ENCODE peak calls at places on chromosomes 13 and 19, in four cellular contexts. One of them, this sample, is unnamed.
A peak's percentile ranks its signal among the peaks of the same experiment; 100 is the strongest.

GRCh38 chr19:29687897-29688728 is 22.9 kb downstream of the PLEKHF1 start:
- DNase-seq in ascending aorta: no peak
- DNase-seq in adrenal gland: no peak
- DNase-seq in left lung: peak; percentile 6
- DNase-seq in this sample: no peak

GRCh38 chr13:97318532-97318931 is 96.4 kb downstream of the MBNL2 start:
- DNase-seq in left lung: no peak
- DNase-seq in ascending aorta: no peak
- DNase-seq in adrenal gland: no peak
- DNase-seq in this sample: no peak

GRCh38 chr13:112803422-112803821 is 113.6 kb downstream of the ATP11A start:
- DNase-seq in adrenal gland: no peak
- DNase-seq in left lung: no peak
- DNase-seq in ascending aorta: no peak
- DNase-seq in this sample: no peak

GRCh38 chr13:21625366-21625765 is 21.4 kb upstream of the MICU2 start:
- DNase-seq in left lung: no peak
- DNase-seq in ascending aorta: no peak
- DNase-seq in adrenal gland: peak; percentile 36
- DNase-seq in this sample: no peak

GRCh38 chr19:3549816-3550215 is 7.6 kb downstream of the MFSD12 start:
- DNase-seq in ascending aorta: no peak
- DNase-seq in left lung: no peak
- DNase-seq in adrenal gland: no peak
- DNase-seq in this sample: no peak

GRCh38 chr19:18017275-18018083 is 9.5 kb downstream of the ARRDC2 start:
- DNase-seq in left lung: no peak
- DNase-seq in adrenal gland: no peak
- DNase-seq in ascending aorta: no peak
- DNase-seq in this sample: no peak

GRCh38 chr13:27619711-27620376 is 485 bp downstream of the LNX2 start:
- DNase-seq in ascending aorta: peak; percentile 71
- DNase-seq in adrenal gland: peak; percentile 36
- DNase-seq in left lung: no peak
- DNase-seq in this sample: peak; percentile 57

GRCh38 chr19:41753936-41754529 is 1.3 kb upstream of the CEACAM6 start:
- DNase-seq in left lung: no peak
- DNase-seq in ascending aorta: no peak
- DNase-seq in adrenal gland: peak; percentile 34
- DNase-seq in this sample: peak; percentile 64

GRCh38 chr19:38792250-38793111 is 3.5 kb downstream of the LGALS7B start:
- DNase-seq in left lung: peak; percentile 82
- DNase-seq in ascending aorta: peak; percentile 72
- DNase-seq in adrenal gland: no peak
- DNase-seq in this sample: peak; percentile 83

GRCh38 chr19:1862424-1863307 is 713 bp downstream of the KLF16 start:
- DNase-seq in left lung: peak; percentile 89
- DNase-seq in adrenal gland: no peak
- DNase-seq in ascending aorta: no peak
- DNase-seq in this sample: no peak

GRCh38 chr19:7145494-7145893 is 76.0 kb downstream of the ZNF557 start:
- DNase-seq in ascending aorta: no peak
- DNase-seq in left lung: no peak
- DNase-seq in adrenal gland: no peak
- DNase-seq in this sample: no peak

GRCh38 chr13:109783447-109783814 is 3.0 kb downstream of the IRS2 start:
- DNase-seq in adrenal gland: no peak
- DNase-seq in ascending aorta: no peak
- DNase-seq in left lung: no peak
- DNase-seq in this sample: peak; percentile 38

GRCh38 chr19:47417746-47418594 is 1.4 kb downstream of the MEIS3 start:
- DNase-seq in adrenal gland: no peak
- DNase-seq in ascending aorta: no peak
- DNase-seq in left lung: no peak
- DNase-seq in this sample: no peak

GRCh38 chr13:33274264-33274663 is 11.3 kb downstream of the STARD13 start:
- DNase-seq in ascending aorta: no peak
- DNase-seq in left lung: no peak
- DNase-seq in adrenal gland: no peak
- DNase-seq in this sample: no peak

GRCh38 chr13:79541426-79542049 is 60.6 kb downstream of the NDFIP2 start:
- DNase-seq in adrenal gland: no peak
- DNase-seq in left lung: no peak
- DNase-seq in ascending aorta: no peak
- DNase-seq in this sample: peak; percentile 28

GRCh38 chr19:56942749-56943148 is 102.2 kb upstream of the PEG3 start:
- DNase-seq in ascending aorta: peak; percentile 69
- DNase-seq in adrenal gland: no peak
- DNase-seq in left lung: peak; percentile 92
- DNase-seq in this sample: peak; percentile 26

GRCh38 chr13:112784811-112785418 is 95.1 kb downstream of the ATP11A start:
- DNase-seq in left lung: no peak
- DNase-seq in ascending aorta: peak; percentile 50
- DNase-seq in adrenal gland: no peak
- DNase-seq in this sample: no peak

GRCh38 chr19:36604656-36605100 is 435 bp upstream of the ZNF382 start:
- DNase-seq in adrenal gland: peak; percentile 92
- DNase-seq in ascending aorta: peak; percentile 75
- DNase-seq in left lung: peak; percentile 83
- DNase-seq in this sample: peak; percentile 32

DNA sequence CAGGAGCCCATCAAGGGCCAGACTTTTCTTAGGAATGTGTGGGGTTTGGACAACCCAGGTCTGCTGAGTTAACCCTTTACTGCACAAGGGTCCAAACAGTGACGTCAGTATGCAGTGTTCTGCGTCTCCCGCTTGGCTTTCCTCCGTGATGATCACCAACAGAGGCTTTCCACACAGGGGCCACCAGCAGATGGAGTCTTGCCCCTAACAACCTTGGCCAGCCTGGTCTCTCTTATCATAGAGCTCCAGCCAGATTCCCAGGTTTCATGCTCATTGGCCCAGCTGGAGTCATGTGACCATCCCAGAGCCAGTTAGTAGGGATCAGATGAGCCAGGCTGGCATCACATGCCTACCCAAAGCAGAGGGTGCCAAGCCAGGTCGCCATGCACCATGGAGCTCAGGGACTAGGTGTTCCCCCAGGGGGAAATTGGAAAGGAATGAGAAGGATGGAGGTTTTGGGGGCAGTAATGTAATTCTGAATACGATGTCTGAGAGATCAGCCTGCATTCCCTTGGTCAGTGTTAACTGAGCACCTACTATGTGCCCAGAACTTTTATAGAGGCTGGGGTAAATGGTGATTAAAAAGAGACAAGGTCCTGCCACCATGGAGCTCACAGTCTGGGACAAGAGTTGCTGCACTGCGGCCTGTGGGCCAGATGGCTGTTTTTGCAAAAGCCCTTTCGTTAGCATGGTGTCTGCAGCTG is 61.2 kb downstream of the MYH14 start:
- DNase-seq in ascending aorta: no peak
- DNase-seq in adrenal gland: no peak
- DNase-seq in left lung: no peak
- DNase-seq in this sample: no peak
- TF ChIP-seq CTCF in ascending aorta: no peak
- TF ChIP-seq CTCF in adrenal gland: no peak
- TF ChIP-seq CTCF in left lung: no peak
- TF ChIP-seq CTCF in this sample: no peak

GRCh38 chr19:5996102-5996501 is 18.2 kb upstream of the RANBP3 start:
- DNase-seq in ascending aorta: no peak
- DNase-seq in adrenal gland: no peak
- DNase-seq in left lung: peak; percentile 77
- DNase-seq in this sample: no peak

GRCh38 chr19:5999693-6000092 is 21.8 kb upstream of the RANBP3 start:
- DNase-seq in left lung: peak; percentile 41
- DNase-seq in ascending aorta: no peak
- DNase-seq in adrenal gland: no peak
- DNase-seq in this sample: no peak

GRCh38 chr19:5995606-5996005 is 17.7 kb upstream of the RANBP3 start:
- DNase-seq in adrenal gland: no peak
- DNase-seq in left lung: no peak
- DNase-seq in ascending aorta: no peak
- DNase-seq in this sample: no peak

GRCh38 chr19:5996598-5997320 is 18.8 kb upstream of the RANBP3 start:
- DNase-seq in ascending aorta: no peak
- DNase-seq in adrenal gland: no peak
- DNase-seq in left lung: peak; percentile 79
- DNase-seq in this sample: no peak

DNA sequence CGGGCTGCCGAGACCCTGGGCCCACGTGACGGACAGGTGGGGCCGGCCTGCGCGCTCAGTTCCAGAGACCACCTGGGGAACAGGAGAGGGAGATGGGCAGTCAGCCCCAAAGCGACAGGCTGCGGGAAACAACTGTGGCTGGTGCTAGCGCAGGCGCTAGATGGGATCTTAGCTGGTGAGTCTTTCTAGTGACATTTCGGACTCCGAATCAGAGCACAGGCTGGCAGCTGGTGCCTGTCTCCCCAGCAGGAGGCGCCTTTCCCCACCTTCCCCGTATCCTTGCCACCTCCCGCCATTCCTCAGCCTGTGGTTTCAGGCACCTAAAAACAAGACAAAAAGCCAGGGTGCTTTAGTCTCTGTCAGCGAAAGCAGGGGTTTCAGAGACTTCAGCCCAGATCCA is 19.4 kb upstream of the RANBP3 start:
- DNase-seq in left lung: no peak
- DNase-seq in ascending aorta: no peak
- DNase-seq in adrenal gland: no peak
- DNase-seq in this sample: peak; percentile 50
- TF ChIP-seq CTCF in left lung: no peak
- TF ChIP-seq CTCF in ascending aorta: no peak
- TF ChIP-seq CTCF in adrenal gland: no peak
- TF ChIP-seq CTCF in this sample: peak; percentile 33

GRCh38 chr13:50170447-50171037 is 155.3 kb downstream of the KCNRG start:
- DNase-seq in adrenal gland: no peak
- DNase-seq in left lung: no peak
- DNase-seq in ascending aorta: no peak
- DNase-seq in this sample: no peak
- TF ChIP-seq CTCF in adrenal gland: peak; percentile 25
- TF ChIP-seq CTCF in left lung: peak; percentile 47
- TF ChIP-seq CTCF in ascending aorta: peak; percentile 35
- TF ChIP-seq CTCF in this sample: no peak

DNA sequence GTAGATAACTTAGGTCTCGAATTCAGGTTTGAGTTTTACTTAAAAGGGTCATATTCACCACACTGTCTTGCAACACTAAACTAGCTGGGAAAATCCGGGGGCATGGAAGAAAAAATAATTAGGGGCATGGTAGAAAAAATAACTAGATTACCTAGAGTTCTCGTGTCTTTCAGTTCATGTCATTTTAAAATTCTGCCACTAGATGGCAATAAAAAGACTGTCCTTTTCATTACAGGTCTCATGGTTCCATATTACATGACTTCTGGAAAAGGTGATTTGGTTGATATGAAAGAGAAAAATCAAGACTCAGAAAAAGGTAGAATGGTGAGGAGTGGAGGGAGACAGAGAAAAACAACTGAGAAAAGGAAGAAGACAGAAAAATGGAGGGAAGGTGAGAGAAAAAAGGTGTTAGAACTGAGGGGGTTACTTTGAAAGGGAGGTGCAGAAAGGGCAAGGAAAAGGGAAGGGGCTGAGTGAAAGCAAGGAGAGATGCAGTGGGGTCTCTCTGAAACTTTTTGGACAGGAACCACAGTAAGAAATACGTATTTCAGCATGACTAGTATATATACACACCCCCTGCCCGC is 299.0 kb downstream of the KLF12 start:
- DNase-seq in ascending aorta: no peak
- DNase-seq in adrenal gland: no peak
- DNase-seq in left lung: no peak
- DNase-seq in this sample: no peak
- TF ChIP-seq CTCF in ascending aorta: peak; percentile 53
- TF ChIP-seq CTCF in adrenal gland: peak; percentile 59
- TF ChIP-seq CTCF in left lung: peak; percentile 62
- TF ChIP-seq CTCF in this sample: peak; percentile 84

GRCh38 chr13:94596575-94596971 is 621 bp upstream of the TGDS start:
- DNase-seq in ascending aorta: no peak
- DNase-seq in left lung: no peak
- DNase-seq in adrenal gland: no peak
- DNase-seq in this sample: no peak

GRCh38 chr13:94595006-94595942 is 678 bp downstream of the TGDS start:
- DNase-seq in left lung: no peak
- DNase-seq in adrenal gland: no peak
- DNase-seq in ascending aorta: no peak
- DNase-seq in this sample: no peak

GRCh38 chr13:94598281-94598680 is 2.3 kb upstream of the TGDS start:
- DNase-seq in left lung: no peak
- DNase-seq in adrenal gland: no peak
- DNase-seq in ascending aorta: no peak
- DNase-seq in this sample: no peak

GRCh38 chr13:94599877-94600276 is 1.8 kb upstream of the GPR180 start:
- DNase-seq in ascending aorta: no peak
- DNase-seq in adrenal gland: no peak
- DNase-seq in left lung: no peak
- DNase-seq in this sample: no peak

DNA sequence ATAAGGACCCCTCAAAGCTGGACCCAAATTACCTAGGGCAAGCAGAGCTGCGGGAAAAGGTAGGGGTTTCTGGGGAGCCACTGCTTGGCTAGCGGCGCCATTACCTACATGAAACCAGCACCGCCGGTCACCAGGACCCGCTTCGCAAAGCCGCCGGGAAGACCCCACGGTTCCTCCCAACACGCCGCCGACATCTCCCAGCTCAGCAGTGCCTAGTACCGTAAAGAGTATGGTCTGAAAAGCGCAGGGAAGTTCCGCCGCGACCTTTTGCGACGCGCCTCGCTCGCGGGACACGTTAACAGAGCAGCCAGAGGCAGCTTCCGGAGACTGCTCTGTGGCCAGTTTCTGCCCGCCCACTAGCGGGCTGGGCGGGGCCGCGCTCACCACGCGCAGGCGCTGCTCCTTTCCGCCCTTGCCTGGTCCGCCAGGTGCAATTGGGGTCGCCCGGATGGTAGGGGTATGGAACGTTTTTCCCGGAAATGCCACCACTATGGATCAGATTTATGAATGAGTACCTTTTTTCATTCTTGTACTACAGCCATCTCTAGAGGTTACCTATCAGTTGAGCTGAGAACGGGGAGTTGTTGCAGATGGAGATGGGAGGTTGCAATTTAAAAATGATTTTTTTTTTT is at the start of gene TGDS:
- DNase-seq in left lung: peak; percentile 97
- DNase-seq in adrenal gland: peak; percentile 91
- DNase-seq in ascending aorta: peak; percentile 96
- DNase-seq in this sample: peak; percentile 88
- TF ChIP-seq CTCF in left lung: no peak
- TF ChIP-seq CTCF in adrenal gland: peak; percentile 8
- TF ChIP-seq CTCF in ascending aorta: no peak
- TF ChIP-seq CTCF in this sample: no peak

GRCh38 chr13:53694814-53695533 is 666.4 kb downstream of the OLFM4 start:
- DNase-seq in left lung: no peak
- DNase-seq in adrenal gland: no peak
- DNase-seq in ascending aorta: no peak
- DNase-seq in this sample: no peak
- TF ChIP-seq CTCF in left lung: no peak
- TF ChIP-seq CTCF in adrenal gland: no peak
- TF ChIP-seq CTCF in ascending aorta: no peak
- TF ChIP-seq CTCF in this sample: no peak

This sample was measured in endothelial cell.